ENCODE peak calls at places on chromosomes 16 and 17, in ten cellular contexts. B, L, A, U, I, G, W, X, M and K are unnamed samples.

GRCh38 chr17:76947309-76947708 is 79.1 kb downstream of the MGAT5B start:
- DNase-seq in U (no peak), W (no peak), M (no peak), A (no peak), L (no peak), I (no peak), B (no peak), X (no peak), G (no peak), K (no peak)

GRCh38 chr17:45132569-45133463 is 501 bp upstream of the PLCD3 start:
- DNase-seq in W (peak), M (peak), A (no peak), X (peak), I (peak), U (no peak), B (peak), G (peak), L (peak), K (peak)

GRCh38 chr16:23085949-23086348 is 63.3 kb downstream of the USP31 start:
- DNase-seq in X (no peak), G (no peak), A (no peak), W (no peak), U (no peak), I (no peak), B (no peak), M (no peak), L (no peak), K (no peak)

GRCh38 chr17:79740413-79740812 is 9.7 kb downstream of the ENPP7 start:
- DNase-seq in M (no peak), W (no peak), U (no peak), A (no peak), B (peak), G (no peak), I (no peak), L (no peak), X (peak), K (no peak)

GRCh38 chr17:58279016-58279671 is 1.6 kb downstream of the MPO start:
- DNase-seq in W (peak), L (no peak), M (no peak), I (peak), X (peak), G (no peak), B (no peak), A (no peak), U (no peak), K (peak)

GRCh38 chr16:55323637-55324490 is at the start of gene IRX6:
- DNase-seq in M (no peak), U (no peak), L (no peak), X (no peak), A (no peak), B (peak), W (peak), G (peak), I (no peak), K (no peak)

GRCh38 chr17:76681222-76682137 is 29.3 kb downstream of the MXRA7 start:
- DNase-seq in G (peak), W (peak), B (peak), L (peak), X (peak), M (peak), A (peak), U (no peak), I (peak), K (peak)

GRCh38 chr16:24668481-24669001 is 60.9 kb upstream of the TNRC6A start:
- DNase-seq in L (no peak), W (peak), U (peak), M (peak), B (no peak), X (peak), G (peak), I (no peak), A (peak), K (peak)

GRCh38 chr16:85916141-85916890 is 17.4 kb downstream of the IRF8 start:
- DNase-seq in B (peak), G (no peak), M (no peak), X (peak), U (no peak), W (peak), L (no peak), A (no peak), I (peak), K (peak)

GRCh38 chr16:4376126-4376819 is 4.6 kb downstream of the VASN start:
- DNase-seq in A (peak), L (no peak), M (no peak), W (peak), X (peak), I (peak), G (peak), B (peak), U (peak), K (peak)

GRCh38 chr17:1563786-1564613 is 1.4 kb upstream of the PITPNA start:
- DNase-seq in B (peak), M (no peak), L (no peak), I (no peak), U (no peak), A (no peak), G (no peak), X (no peak), W (no peak), K (no peak)

GRCh38 chr17:58186591-58186990 is 5.9 kb upstream of the EPX start:
- DNase-seq in A (no peak), B (no peak), L (no peak), U (no peak), G (no peak), M (no peak), X (no peak), W (no peak), I (no peak), K (no peak)

GRCh38 chr16:65548470-65548869 is 426.6 kb upstream of the CDH11 start:
- DNase-seq in I (no peak), U (no peak), A (peak), L (no peak), B (no peak), G (no peak), W (no peak), X (no peak), M (no peak), K (no peak)

GRCh38 chr17:27888072-27888471 is 5.1 kb downstream of the LYRM9 start:
- DNase-seq in G (no peak), B (no peak), A (no peak), M (no peak), X (no peak), W (no peak), I (no peak), L (no peak), U (no peak), K (no peak)

GRCh38 chr17:16872836-16873653 is 98.9 kb downstream of the TNFRSF13B start:
- DNase-seq in M (peak), U (no peak), A (no peak), L (peak), I (peak), X (no peak), W (no peak), B (peak), G (no peak), K (peak)

GRCh38 chr17:14320734-14321475 is 20.0 kb downstream of the HS3ST3B1 start:
- DNase-seq in G (no peak), X (peak), A (no peak), B (no peak), L (no peak), I (no peak), W (no peak), U (no peak), M (no peak), K (no peak)

GRCh38 chr17:14320098-14320497 is 19.2 kb downstream of the HS3ST3B1 start:
- DNase-seq in L (no peak), M (no peak), B (no peak), U (no peak), W (no peak), X (no peak), A (no peak), G (no peak), I (no peak), K (no peak)

GRCh38 chr17:14321476-14321949 is 20.6 kb downstream of the HS3ST3B1 start:
- DNase-seq in L (no peak), U (no peak), M (no peak), X (peak), B (no peak), I (no peak), G (no peak), W (no peak), A (peak), K (no peak)

GRCh38 chr17:14323522-14323981 is 22.7 kb downstream of the HS3ST3B1 start:
- DNase-seq in A (no peak), U (no peak), W (no peak), I (no peak), M (no peak), B (no peak), G (no peak), X (no peak), L (no peak), K (no peak)

DNA sequence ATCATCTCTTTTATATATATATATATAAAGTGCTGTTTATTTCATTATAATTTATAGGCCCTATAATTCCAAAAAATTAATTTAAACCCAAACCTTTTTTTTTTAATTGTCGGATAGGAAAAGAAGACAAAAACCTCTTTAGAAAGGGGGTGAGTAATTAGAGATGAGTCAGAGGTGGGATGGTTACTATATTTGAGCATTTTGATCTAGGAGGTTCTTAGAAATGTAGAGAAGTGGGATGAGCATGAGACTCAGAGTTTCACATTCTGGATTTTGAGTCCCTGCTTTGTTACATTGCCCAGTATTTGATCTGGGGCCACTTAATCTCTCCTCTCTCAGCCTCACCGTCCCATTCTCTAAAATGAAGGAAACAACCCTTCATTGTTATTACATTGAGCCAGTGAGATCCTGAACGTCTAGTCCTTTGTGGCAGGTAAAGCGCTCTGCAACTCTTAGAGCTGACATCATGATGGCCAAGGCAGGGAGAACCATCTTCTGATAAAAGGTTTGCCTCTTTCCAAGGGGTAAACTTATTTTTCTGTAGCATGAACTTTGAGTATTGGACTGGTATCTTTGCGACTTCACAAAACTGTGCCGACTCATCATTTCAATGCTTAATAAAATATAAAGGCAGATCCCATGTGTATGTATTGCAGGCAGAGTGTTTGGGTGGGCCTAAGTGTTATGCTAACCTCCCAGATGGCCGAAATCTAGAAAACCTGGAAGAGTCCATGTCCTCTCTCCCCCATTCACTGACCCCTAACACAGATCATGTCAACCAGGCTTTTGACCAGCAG is 21.3 kb downstream of the HS3ST3B1 start:
- DNase-seq in W (no peak), I (no peak), U (no peak), X (peak), M (no peak), A (no peak), G (no peak), B (no peak), L (no peak), K (no peak)
- H3K4me3 ChIP-seq in W (no peak), I (no peak), U (no peak), X (no peak), M (no peak), A (no peak), G (no peak), B (no peak), L (no peak), K (no peak)

GRCh38 chr17:67801626-67802175 is 23.6 kb upstream of the BPTF start:
- DNase-seq in M (peak), W (no peak), A (no peak), G (no peak), U (no peak), L (no peak), I (no peak), B (no peak), X (no peak), K (no peak)
- TF ChIP-seq CTCF in M (peak), W (no peak), A (peak), G (no peak), U (no peak), L (no peak), I (no peak), B (no peak), X (no peak), K (no peak)

DNA sequence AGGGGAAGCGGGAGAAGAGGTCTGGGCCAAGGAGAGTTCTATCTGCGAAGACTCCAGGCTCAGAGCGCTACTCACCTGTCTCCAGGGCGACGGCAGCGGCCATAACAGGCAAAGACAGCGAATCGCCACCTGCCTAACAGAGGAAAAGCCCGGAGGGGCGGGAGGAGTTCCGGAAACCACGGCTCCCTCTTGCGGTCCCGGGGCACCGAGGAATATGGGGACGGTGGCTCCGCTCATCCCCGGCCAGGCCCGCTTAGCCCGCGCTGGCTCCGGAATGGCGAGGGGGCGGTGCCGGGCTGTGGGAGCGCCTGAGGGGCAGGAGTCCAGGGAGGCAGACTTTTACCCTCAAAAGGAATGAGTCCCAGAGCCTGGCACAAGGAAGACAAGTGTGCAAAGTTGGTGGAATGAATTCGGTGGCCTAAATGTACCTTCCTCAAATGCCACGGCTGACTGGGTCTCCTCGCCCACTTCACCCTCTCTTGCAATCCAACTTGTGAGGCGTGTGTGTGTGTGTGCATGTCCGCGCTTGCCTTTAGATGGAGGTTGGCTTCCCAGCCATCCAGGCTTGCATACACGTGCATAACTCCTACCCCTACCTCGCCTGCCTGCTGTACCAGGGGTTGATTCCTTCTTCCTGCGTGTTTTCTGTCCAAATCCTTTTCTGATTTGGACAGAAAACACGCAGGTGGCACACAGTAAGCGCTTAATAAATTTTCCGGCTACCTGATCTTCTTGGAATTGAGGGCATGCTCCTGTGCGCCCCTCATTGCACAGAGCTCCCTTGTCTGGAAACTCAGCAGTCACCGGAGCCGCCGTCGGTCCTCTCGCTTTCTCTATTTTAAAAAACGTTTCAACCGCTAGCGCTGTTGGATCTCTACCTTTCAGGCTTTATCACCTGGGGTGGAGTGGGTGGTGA is 3.5 kb downstream of the C17orf100 start:
- DNase-seq in B (peak), L (no peak), A (no peak), I (peak), X (peak), M (no peak), W (no peak), U (no peak), G (no peak), K (no peak)
- H3K4me3 ChIP-seq in B (no peak), L (no peak), A (peak), I (no peak), X (peak), M (no peak), W (no peak), U (peak), G (peak), K (peak)

DNA sequence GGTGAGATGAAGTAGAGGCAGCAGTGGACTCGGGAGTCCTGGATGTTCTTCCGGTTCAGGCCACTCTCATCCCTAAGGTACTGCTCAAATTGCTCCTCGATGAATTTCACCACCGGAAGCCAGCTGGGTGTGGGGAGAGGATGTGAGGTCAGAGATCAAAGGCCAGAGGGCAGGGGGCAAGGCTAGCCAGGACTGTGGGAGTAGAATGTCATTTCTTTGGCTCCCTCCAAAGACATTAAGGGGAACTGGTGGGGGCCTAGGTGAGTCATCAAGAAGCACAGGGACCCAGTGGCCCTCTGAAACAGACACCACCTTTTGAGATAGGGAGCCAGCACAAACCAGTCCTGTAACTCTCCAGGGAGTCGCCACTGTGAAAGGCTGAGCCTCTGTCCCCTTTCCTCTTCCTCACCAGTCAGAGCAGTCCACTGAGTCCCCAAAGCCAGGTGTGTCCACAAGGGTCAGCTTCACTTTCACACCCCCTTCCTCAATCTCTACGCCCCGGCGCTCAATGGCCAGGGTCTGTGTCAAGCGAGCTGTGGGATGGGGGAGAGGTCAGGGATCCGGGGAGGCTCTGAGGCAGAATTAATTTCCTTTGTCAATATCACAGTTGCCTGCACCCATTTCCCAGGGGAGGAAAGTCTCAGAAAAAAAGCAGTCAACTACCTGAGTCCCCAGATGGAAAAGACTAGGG is 865 bp downstream of the SEPTIN1 start:
- DNase-seq in W (no peak), G (no peak), A (no peak), I (no peak), M (no peak), X (no peak), B (no peak), U (no peak), L (no peak), K (no peak)
- TF ChIP-seq CTCF in W (no peak), G (no peak), A (no peak), I (no peak), M (no peak), X (no peak), B (no peak), U (no peak), L (no peak), K (no peak)

GRCh38 chr17:29180788-29181160 is 576 bp upstream of the MYO18A start:
- DNase-seq in W (no peak), A (no peak), X (no peak), L (no peak), I (no peak), U (no peak), B (no peak), M (no peak), G (no peak), K (no peak)

GRCh38 chr17:29178750-29179231 is 1.4 kb downstream of the MYO18A start:
- DNase-seq in U (no peak), I (peak), L (no peak), X (no peak), W (no peak), M (no peak), A (no peak), G (no peak), B (peak), K (no peak)

GRCh38 chr17:29177871-29178749 is 2.1 kb downstream of the MYO18A start:
- DNase-seq in B (peak), L (no peak), X (no peak), M (no peak), W (no peak), G (no peak), A (no peak), I (peak), U (no peak), K (no peak)

GRCh38 chr17:29180051-29180787 is at the start of gene MYO18A:
- DNase-seq in G (peak), A (no peak), B (peak), X (peak), I (peak), U (no peak), W (peak), L (no peak), M (peak), K (peak)

GRCh38 chr17:29179232-29180036 is 764 bp downstream of the MYO18A start:
- DNase-seq in A (no peak), X (no peak), B (peak), L (no peak), G (no peak), U (no peak), W (no peak), I (peak), M (no peak), K (no peak)
- H3K4me3 ChIP-seq in A (peak), X (peak), B (peak), L (peak), G (peak), U (peak), W (no peak), I (peak), M (peak), K (peak)